ENCODE peak calls at places on chromosomes 11 and 22, in seven cellular contexts. E, R, V, H, Q, Z and T are unnamed samples.

GRCh38 chr11:67418476-67419281 is 3.2 kb downstream of the CARNS1 start:
- DNase-seq in E (peak; percentile 64), Z (no peak), H (no peak), V (no peak), R (no peak), Q (no peak), T (no peak)

GRCh38 chr11:119066481-119066880 is 1.1 kb upstream of the VPS11 start:
- DNase-seq in V (no peak), Q (no peak), H (no peak), Z (no peak), R (no peak), E (no peak), T (no peak)

GRCh38 chr11:79092791-79093313 is 348.0 kb downstream of the TENM4 start:
- DNase-seq in Q (no peak), V (no peak), Z (peak; percentile 99), R (no peak), E (no peak), H (no peak), T (no peak)

GRCh38 chr11:92745186-92745585 is 224.3 kb upstream of the MTNR1B start:
- DNase-seq in E (no peak), V (no peak), Z (no peak), R (no peak), Q (no peak), H (no peak), T (no peak)

GRCh38 chr11:36471577-36471976 is 38.5 kb downstream of the TRAF6 start:
- DNase-seq in E (no peak), Q (no peak), H (no peak), R (no peak), V (no peak), Z (no peak), T (no peak)

GRCh38 chr11:57001674-57002401 is 13.1 kb downstream of the OR5AK2 start:
- DNase-seq in V (no peak), H (no peak), Q (no peak), Z (no peak), R (no peak), E (no peak), T (no peak)

GRCh38 chr11:74226907-74227306 is 55.8 kb downstream of the PPME1 start:
- DNase-seq in V (peak; percentile 50), R (no peak), Q (no peak), Z (no peak), E (no peak), H (no peak), T (no peak)

GRCh38 chr22:32546935-32547334 is 72.3 kb downstream of the FBXO7 start:
- DNase-seq in E (no peak), Z (no peak), V (no peak), H (no peak), Q (no peak), R (no peak), T (no peak)

GRCh38 chr22:21631025-21631424 is 1.2 kb upstream of the YDJC start:
- DNase-seq in Z (no peak), E (no peak), Q (no peak), H (no peak), V (no peak), R (no peak), T (no peak)

GRCh38 chr11:6667733-6668374 is 12.2 kb upstream of the DCHS1 start:
- DNase-seq in V (peak; percentile 65), H (no peak), Q (no peak), E (no peak), R (no peak), Z (no peak), T (no peak)

GRCh38 chr11:69656536-69657455 is 15.8 kb downstream of the CCND1 start:
- DNase-seq in Z (no peak), R (peak; percentile 39), Q (no peak), E (peak; percentile 4), H (no peak), V (peak; percentile 57), T (peak; percentile 28)

GRCh38 chr11:118618115-118618990 is 10.9 kb downstream of the PHLDB1 start:
- DNase-seq in V (peak; percentile 55), Q (no peak), E (no peak), Z (peak; percentile 76), H (peak; percentile 56), R (no peak), T (peak; percentile 69)

GRCh38 chr11:134282121-134283045 is 6.2 kb downstream of the GLB1L3 start:
- DNase-seq in Q (no peak), V (no peak), H (no peak), Z (no peak), E (no peak), R (no peak), T (no peak)

GRCh38 chr11:131064373-131064991 is 148.2 kb upstream of the SNX19 start:
- DNase-seq in Z (peak; percentile 55), E (peak; percentile 62), V (peak; percentile 95), Q (peak; percentile 91), R (peak; percentile 80), H (no peak), T (no peak)

GRCh38 chr11:68066742-68067141 is 27.9 kb downstream of the TCIRG1 start:
- DNase-seq in Q (no peak), E (no peak), Z (no peak), V (no peak), R (no peak), H (no peak), T (no peak)

GRCh38 chr11:69115586-69116560 is 39.9 kb upstream of the SMIM38 start:
- DNase-seq in V (no peak), Z (no peak), Q (no peak), E (peak; percentile 88), R (no peak), H (no peak), T (peak; percentile 90)

GRCh38 chr22:24566899-24567511 is 11.2 kb downstream of the SNRPD3 start:
- DNase-seq in V (no peak), Q (no peak), E (no peak), R (no peak), Z (no peak), H (no peak), T (no peak)

GRCh38 chr11:67644042-67644441 is 4.5 kb upstream of the TBX10 start:
- DNase-seq in Q (no peak), E (no peak), H (no peak), R (no peak), V (peak; percentile 69), Z (no peak), T (no peak)

GRCh38 chr11:79199729-79200354 is 241.0 kb downstream of the TENM4 start:
- DNase-seq in R (no peak), Q (no peak), Z (no peak), E (no peak), V (no peak), H (no peak), T (no peak)

GRCh38 chr22:30290679-30291333 is 1.5 kb upstream of the CASTOR1 start:
- DNase-seq in H (peak; percentile 76), Q (no peak), Z (no peak), V (peak; percentile 73), R (peak; percentile 67), E (peak; percentile 91), T (peak; percentile 87)

DNA sequence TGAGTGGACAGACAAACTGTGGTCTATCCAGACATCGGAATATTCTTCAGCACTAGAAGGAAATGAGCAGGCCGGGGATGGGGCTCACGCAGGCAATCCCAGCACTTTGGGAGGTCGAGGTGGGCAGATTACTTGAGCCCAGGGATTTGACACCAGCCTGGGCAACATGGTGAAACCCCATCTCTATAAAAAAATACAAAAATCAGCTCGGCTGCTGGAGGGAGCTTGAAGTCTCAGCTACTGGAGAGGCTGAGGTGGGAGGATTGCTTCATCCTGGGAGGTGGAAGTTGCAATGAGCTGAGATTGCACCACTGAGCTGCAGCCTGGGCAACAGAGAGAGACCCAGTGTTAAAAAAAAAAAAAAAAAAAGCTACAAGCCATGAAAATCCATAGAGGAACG is 8.0 kb upstream of the CTSD start:
- DNase-seq in H (no peak), Q (no peak), Z (no peak), V (peak; percentile 38), R (no peak), E (no peak), T (peak; percentile 70)
- H3K27ac ChIP-seq in H (no peak overlapping the region), Q (no peak overlapping the region), Z (peak overlapping the region; percentile 94), V (no peak overlapping the region), R (no peak overlapping the region), E (no peak overlapping the region), T (peak overlapping the region; percentile 20)

GRCh38 chr11:76629853-76630599 is 40.5 kb downstream of the LRRC32 start:
- DNase-seq in Q (no peak), E (peak; percentile 26), R (no peak), V (no peak), Z (no peak), H (peak; percentile 57), T (peak; percentile 75)
- H3K27ac ChIP-seq in Q (no peak overlapping the region), E (no peak overlapping the region), R (no peak overlapping the region), V (no peak overlapping the region), Z (peak overlapping the region; percentile 57), H (peak overlapping the region; percentile 76), T (peak overlapping the region; percentile 88)

GRCh38 chr22:36325163-36326031 is 62.4 kb downstream of the MYH9 start:
- DNase-seq in E (no peak), R (no peak), H (peak; percentile 73), Q (no peak), V (no peak), Z (no peak), T (peak; percentile 87)

GRCh38 chr22:36322602-36322915 is 65.2 kb downstream of the MYH9 start:
- DNase-seq in V (no peak), Q (no peak), R (no peak), Z (no peak), E (no peak), H (no peak), T (no peak)

GRCh38 chr22:36323182-36323854 is 64.4 kb downstream of the MYH9 start:
- DNase-seq in Z (no peak), Q (no peak), R (no peak), H (no peak), E (no peak), V (no peak), T (peak; percentile 76)

GRCh38 chr22:36323855-36324331 is 63.9 kb downstream of the MYH9 start:
- DNase-seq in E (no peak), H (no peak), Q (no peak), V (no peak), Z (no peak), R (no peak), T (no peak)

DNA sequence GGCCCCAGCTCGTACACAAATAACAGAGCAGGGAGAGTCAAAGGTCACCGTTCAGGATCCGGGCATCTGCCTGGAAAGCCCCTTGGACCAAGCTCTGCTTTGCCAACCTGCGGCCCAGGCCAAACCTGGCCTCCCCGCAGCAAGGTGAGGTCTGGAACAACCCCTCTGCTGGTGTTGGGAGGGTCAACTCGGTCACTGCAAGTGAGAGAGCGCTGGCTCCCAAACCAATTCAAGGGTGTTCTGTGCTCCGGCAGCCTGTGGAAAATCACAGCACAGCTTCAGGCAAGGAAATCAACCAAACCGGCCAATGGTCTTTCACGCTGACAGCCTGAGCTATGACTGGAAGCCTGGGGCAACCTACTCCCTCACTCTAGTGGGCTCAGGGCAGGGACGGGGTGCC is 63.4 kb downstream of the MYH9 start:
- DNase-seq in Q (no peak), E (no peak), V (no peak), H (no peak), R (no peak), Z (no peak), T (no peak)
- H3K27ac ChIP-seq in Q (no peak overlapping the region), E (peak overlapping the region; percentile 40), V (no peak overlapping the region), H (peak overlapping the region; percentile 91), R (peak overlapping the region; percentile 67), Z (peak overlapping the region; percentile 82), T (peak overlapping the region; percentile 90)

GRCh38 chr11:22832315-22833041 is 2.9 kb upstream of the SVIP start:
- DNase-seq in Q (no peak), E (no peak), V (no peak), H (no peak), Z (no peak), R (no peak), T (no peak)

GRCh38 chr11:22830082-22830414 is 447 bp upstream of the SVIP start:
- DNase-seq in Z (no peak), Q (no peak), V (no peak), H (no peak), E (no peak), R (no peak), T (no peak)

GRCh38 chr11:22829231-22830081 is at the start of gene SVIP:
- DNase-seq in Z (peak; percentile 72), E (peak; percentile 98), R (peak; percentile 94), V (peak; percentile 99), H (peak; percentile 99), Q (peak; percentile 79), T (peak; percentile 96)

GRCh38 chr11:22828373-22828772 is 1.2 kb downstream of the SVIP start:
- DNase-seq in Z (no peak), E (no peak), H (no peak), Q (no peak), R (peak; percentile 15), V (no peak), T (no peak)
- H3K27ac ChIP-seq in Z (no peak overlapping the region), E (no peak overlapping the region), H (no peak overlapping the region), Q (no peak overlapping the region), R (no peak overlapping the region), V (no peak overlapping the region), T (no peak overlapping the region)